ENCODE peak calls at places on chromosome 6, in ten cellular contexts. R, T, Z, H, U, M, W, B, O and X are unnamed samples.

GRCh38 chr6:165883851-165884640 is 221.0 kb upstream of the PDE10A start:
- DNase-seq in Z (no peak), R (no peak), W (no peak), M (no peak), O (no peak), B (peak), T (no peak), U (peak), H (no peak), X (no peak)

GRCh38 chr6:49902856-49903255 is 36.5 kb upstream of the CRISP1 start:
- DNase-seq in W (no peak), T (no peak), Z (no peak), H (no peak), U (no peak), M (no peak), R (no peak), B (no peak), O (no peak), X (no peak)

GRCh38 chr6:2999005-2999620 is 581 bp upstream of the NQO2 start:
- DNase-seq in Z (peak), O (no peak), B (peak), H (peak), T (no peak), M (no peak), W (peak), U (peak), R (no peak), X (peak)

GRCh38 chr6:41706876-41707564 is 28.4 kb downstream of the TFEB start:
- DNase-seq in Z (no peak), R (peak), U (peak), W (no peak), O (no peak), T (no peak), M (no peak), B (peak), H (no peak), X (no peak)

GRCh38 chr6:22717906-22718305 is 148.5 kb downstream of the HDGFL1 start:
- DNase-seq in O (no peak), U (no peak), R (no peak), Z (no peak), H (peak), M (no peak), B (no peak), T (no peak), W (no peak), X (no peak)

GRCh38 chr6:42365021-42365420 is 86.7 kb downstream of the TRERF1 start:
- DNase-seq in B (peak), H (no peak), Z (no peak), M (no peak), U (no peak), R (no peak), O (no peak), W (no peak), T (no peak), X (no peak)

GRCh38 chr6:37314803-37315515 is 38.8 kb upstream of the RNF8 start:
- DNase-seq in U (peak), T (peak), O (no peak), B (peak), W (no peak), H (no peak), Z (no peak), M (no peak), R (no peak), X (no peak)

GRCh38 chr6:2158596-2159271 is 86.7 kb downstream of the GMDS start:
- DNase-seq in U (peak), H (no peak), T (no peak), Z (no peak), B (peak), R (no peak), W (no peak), M (no peak), O (no peak), X (no peak)

GRCh38 chr6:89984926-89985743 is 90.9 kb downstream of the GJA10 start:
- DNase-seq in B (peak), U (peak), Z (no peak), M (peak), O (no peak), T (peak), H (peak), W (peak), R (no peak), X (no peak)

GRCh38 chr6:19851273-19852089 is 14.3 kb downstream of the ID4 start:
- DNase-seq in O (peak), H (no peak), U (peak), T (peak), W (no peak), R (no peak), B (peak), M (peak), Z (no peak), X (no peak)

GRCh38 chr6:43972179-43972914 is 154.9 kb downstream of the MRPL14 start:
- DNase-seq in H (peak), O (no peak), U (peak), R (no peak), B (peak), M (no peak), T (no peak), W (no peak), Z (no peak), X (no peak)

GRCh38 chr6:105437236-105437635 is 34.4 kb upstream of the PREP start:
- DNase-seq in B (no peak), T (no peak), H (no peak), U (no peak), M (no peak), R (no peak), Z (no peak), W (no peak), O (no peak), X (no peak)

GRCh38 chr6:89797317-89797716 is 22.3 kb downstream of the MDN1 start:
- DNase-seq in H (no peak), R (no peak), U (no peak), O (peak), T (no peak), B (peak), W (no peak), Z (no peak), M (no peak), X (no peak)

GRCh38 chr6:148140772-148141557 is 201.7 kb upstream of the SASH1 start:
- DNase-seq in W (no peak), O (no peak), R (no peak), M (no peak), T (no peak), U (no peak), H (no peak), B (no peak), Z (no peak), X (no peak)

GRCh38 chr6:65170273-65170672 is 536.8 kb downstream of the EYS start:
- DNase-seq in W (no peak), O (no peak), H (no peak), R (no peak), M (no peak), B (peak), T (no peak), U (no peak), Z (no peak), X (no peak)

GRCh38 chr6:101117397-101118185 is 236.5 kb upstream of the ASCC3 start:
- DNase-seq in H (no peak), T (no peak), O (no peak), R (peak), U (no peak), W (no peak), Z (no peak), B (no peak), M (no peak), X (no peak)

GRCh38 chr6:93550551-93551276 is 131.4 kb upstream of the EPHA7 start:
- DNase-seq in H (no peak), O (no peak), W (no peak), R (no peak), B (peak), M (no peak), U (no peak), T (no peak), Z (no peak), X (no peak)

GRCh38 chr6:132730560-132730959 is 16.7 kb upstream of the VNN1 start:
- DNase-seq in B (peak), O (peak), Z (no peak), M (no peak), U (peak), T (no peak), H (no peak), R (no peak), W (no peak), X (no peak)

GRCh38 chr6:29671026-29671425 is 9.9 kb downstream of the ZFP57 start:
- DNase-seq in T (no peak), R (no peak), H (no peak), B (no peak), O (no peak), U (no peak), Z (no peak), W (no peak), M (no peak), X (no peak)

GRCh38 chr6:635233-635632 is 21.7 kb downstream of the HUS1B start:
- DNase-seq in Z (no peak), T (no peak), R (no peak), M (no peak), B (no peak), U (no peak), H (no peak), W (no peak), O (no peak), X (no peak)

GRCh38 chr6:163718537-163718936 is 304.0 kb downstream of the QKI start:
- DNase-seq in O (no peak), M (no peak), U (no peak), Z (no peak), H (no peak), B (no peak), W (no peak), R (no peak), T (no peak), X (no peak)

GRCh38 chr6:45830441-45831139 is 185.1 kb downstream of the CLIC5 start:
- DNase-seq in W (no peak), U (peak), R (no peak), H (no peak), M (no peak), O (no peak), T (no peak), Z (peak), B (peak), X (no peak)

GRCh38 chr6:125748534-125749111 is 809 bp upstream of the HEY2 start:
- DNase-seq in O (no peak), U (peak), H (no peak), R (no peak), W (no peak), M (no peak), B (peak), Z (no peak), T (no peak), X (no peak)

GRCh38 chr6:16704706-16705402 is 56.4 kb downstream of the ATXN1 start:
- DNase-seq in W (no peak), M (no peak), O (no peak), U (peak), H (no peak), T (no peak), B (peak), Z (no peak), R (no peak), X (no peak)

GRCh38 chr6:21601932-21602390 is 8.4 kb downstream of the SOX4 start:
- DNase-seq in O (no peak), M (no peak), Z (no peak), H (no peak), U (no peak), B (no peak), W (no peak), R (peak), T (no peak), X (no peak)

GRCh38 chr6:5905431-5906339 is 101.0 kb downstream of the NRN1 start:
- DNase-seq in B (peak), Z (no peak), T (peak), R (no peak), U (peak), H (peak), O (peak), M (peak), W (peak), X (peak)

GRCh38 chr6:132020138-132020551 is 69.0 kb upstream of the CCN2 start:
- DNase-seq in R (peak), M (no peak), U (peak), T (peak), Z (no peak), B (peak), W (peak), O (no peak), H (peak), X (no peak)

GRCh38 chr6:111805511-111806181 is 67.6 kb downstream of the FYN start:
- DNase-seq in M (no peak), T (no peak), U (peak), R (no peak), H (no peak), Z (peak), O (no peak), W (no peak), B (peak), X (no peak)

GRCh38 chr6:55281215-55281614 is 46.1 kb upstream of the GFRAL start:
- DNase-seq in T (no peak), U (no peak), W (no peak), R (no peak), B (no peak), Z (no peak), H (no peak), O (no peak), M (no peak), X (no peak)

GRCh38 chr6:166333172-166333995 is 9.0 kb downstream of the SFT2D1 start:
- DNase-seq in W (no peak), B (no peak), U (no peak), T (no peak), O (no peak), M (no peak), H (no peak), Z (peak), R (no peak), X (no peak)

GRCh38 chr6:163782436-163783003 is 368.0 kb downstream of the QKI start:
- DNase-seq in B (no peak), H (no peak), W (no peak), M (no peak), U (no peak), R (no peak), O (no peak), T (no peak), Z (peak), X (no peak)

GRCh38 chr6:7528565-7528964 is 12.9 kb upstream of the DSP start:
- DNase-seq in T (no peak), M (peak), O (no peak), H (no peak), U (peak), B (peak), W (no peak), R (no peak), Z (no peak), X (no peak)

GRCh38 chr6:2957696-2958330 is 13.6 kb downstream of the SERPINB6 start:
- DNase-seq in W (no peak), B (no peak), T (peak), H (no peak), O (no peak), Z (no peak), U (no peak), R (no peak), M (no peak), X (no peak)

GRCh38 chr6:149963462-149964242 is at the start of gene ULBP1:
- DNase-seq in R (peak), M (peak), W (peak), U (peak), O (peak), B (peak), H (peak), Z (peak), T (peak), X (peak)
- TF ChIP-seq CTCF in R (no peak), M (peak), W (peak), U (no peak), O (no peak), B (no peak), H (no peak), Z (no peak), T (no peak), X (no peak)

GRCh38 chr6:73803562-73804221 is 107.7 kb downstream of the CD109 start:
- DNase-seq in M (peak), W (no peak), T (no peak), R (no peak), B (peak), Z (no peak), H (no peak), U (peak), O (peak), X (no peak)
- TF ChIP-seq CTCF in M (peak), W (peak), T (peak), R (no peak), B (peak), Z (no peak), H (no peak), U (peak), O (peak), X (no peak)

GRCh38 chr6:35391240-35391968 is 49.0 kb downstream of the PPARD start:
- DNase-seq in Z (no peak), T (no peak), B (peak), M (peak), O (peak), U (peak), H (no peak), W (no peak), R (no peak), X (no peak)
- TF ChIP-seq CTCF in Z (no peak), T (no peak), B (peak), M (peak), O (peak), U (no peak), H (no peak), W (no peak), R (no peak), X (no peak)

DNA sequence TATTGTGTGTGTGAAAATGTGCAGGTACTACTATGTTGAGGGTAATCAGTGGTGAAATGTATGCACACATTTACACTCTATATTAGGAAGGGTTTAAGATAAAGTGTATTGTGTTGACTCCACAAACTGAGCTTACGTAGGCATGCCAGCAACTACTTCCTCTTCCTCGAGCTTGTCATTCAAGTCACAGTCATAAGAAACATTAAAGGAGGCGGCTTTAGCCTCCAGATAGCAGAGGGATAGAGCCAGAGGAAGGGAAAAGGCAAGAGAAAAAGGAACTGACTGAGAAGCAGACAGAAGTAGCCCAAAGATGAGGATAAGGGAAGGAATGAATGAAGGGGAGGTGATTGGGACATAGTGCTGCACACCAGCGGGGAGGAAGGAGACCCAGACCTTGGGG is 55.2 kb downstream of the SMLR1 start:
- DNase-seq in W (no peak), O (no peak), R (no peak), H (no peak), M (no peak), U (no peak), T (no peak), Z (no peak), B (no peak), X (no peak)
- TF ChIP-seq CTCF in W (no peak), O (no peak), R (no peak), H (no peak), M (no peak), U (no peak), T (no peak), Z (no peak), B (no peak), X (no peak)

GRCh38 chr6:24513602-24514001 is 18.8 kb downstream of the ALDH5A1 start:
- DNase-seq in R (no peak), W (no peak), B (no peak), T (no peak), Z (no peak), O (no peak), M (no peak), U (no peak), H (no peak), X (no peak)
- TF ChIP-seq CTCF in R (no peak), W (no peak), B (no peak), T (no peak), Z (no peak), O (no peak), M (no peak), U (no peak), H (no peak), X (no peak)

DNA sequence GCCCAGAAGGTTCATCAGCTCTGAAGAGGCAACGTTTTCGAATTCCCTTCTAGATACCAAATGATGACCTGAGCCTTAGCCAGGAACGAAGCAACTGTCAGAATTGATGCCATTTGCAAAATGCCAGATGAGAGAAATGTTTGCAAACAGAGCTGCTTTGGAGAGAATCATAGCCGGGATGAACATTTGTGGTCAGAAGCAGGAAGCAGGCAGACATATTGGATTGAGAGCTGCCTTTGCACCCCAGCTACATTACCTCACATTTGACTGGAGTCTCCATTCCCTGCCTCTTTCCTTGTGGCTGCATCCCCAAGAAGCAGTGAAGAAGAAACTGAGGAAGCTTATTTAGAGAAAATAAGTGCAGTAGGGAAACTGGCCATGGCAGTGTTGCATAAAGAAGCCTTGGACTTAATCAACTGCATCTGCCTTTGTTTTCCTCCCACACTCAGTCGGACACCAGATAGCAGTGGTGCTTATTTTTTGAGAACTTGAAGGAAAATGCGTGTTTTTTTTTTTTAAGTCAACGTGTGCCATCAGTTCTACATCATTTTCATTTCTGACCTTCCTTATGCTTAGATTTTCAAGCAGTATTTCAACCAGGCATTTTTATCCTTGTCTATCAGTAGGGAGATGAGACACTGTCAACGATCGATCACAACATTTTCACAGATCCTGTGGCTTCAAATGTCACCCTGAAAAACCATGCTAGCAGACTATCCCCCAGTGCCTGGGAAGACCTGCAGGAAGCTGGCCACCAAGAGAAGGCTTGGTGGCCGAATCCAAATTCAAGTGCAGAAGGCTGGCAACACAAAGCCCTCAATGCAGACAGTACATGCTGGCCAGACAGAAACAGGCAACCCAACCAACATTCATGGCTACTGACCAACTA is 541.2 kb upstream of the JARID2 start:
- DNase-seq in W (no peak), O (no peak), U (peak), Z (no peak), R (no peak), H (no peak), B (no peak), M (no peak), T (no peak), X (no peak)
- TF ChIP-seq CTCF in W (no peak), O (no peak), U (no peak), Z (no peak), R (no peak), H (no peak), B (no peak), M (no peak), T (no peak), X (no peak)

GRCh38 chr6:109441069-109441816 is 719 bp downstream of the SMPD2 start:
- DNase-seq in O (no peak), W (peak), R (peak), B (peak), M (no peak), Z (no peak), H (no peak), U (peak), T (peak), X (no peak)
- TF ChIP-seq CTCF in O (peak), W (no peak), R (no peak), B (peak), M (peak), Z (peak), H (peak), U (no peak), T (no peak), X (no peak)

DNA sequence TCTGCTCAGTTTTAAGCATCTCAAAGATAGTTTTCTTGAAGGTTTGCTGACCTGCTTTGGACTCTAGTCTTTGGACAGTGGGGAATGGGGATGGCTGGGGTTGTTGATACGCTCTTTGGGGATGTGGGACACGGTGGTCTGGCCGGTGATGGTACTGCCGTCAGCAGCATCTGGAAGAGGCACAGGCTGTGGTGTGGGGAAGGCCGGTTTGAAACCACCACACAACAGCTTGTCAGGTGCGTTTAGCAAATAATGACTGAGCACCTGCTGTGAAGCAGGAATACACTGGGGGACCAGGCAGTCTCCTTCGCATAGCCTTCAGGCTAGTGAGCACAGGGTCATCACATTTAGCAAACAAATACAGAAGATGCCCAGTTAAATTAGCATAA is 94.1 kb downstream of the TMEM242 start:
- DNase-seq in B (no peak), O (no peak), H (no peak), R (no peak), T (no peak), Z (no peak), W (no peak), M (no peak), U (no peak), X (no peak)
- TF ChIP-seq CTCF in B (no peak), O (no peak), H (no peak), R (no peak), T (no peak), Z (no peak), W (no peak), M (no peak), U (no peak), X (no peak)